ENCODE peak calls at places on chromosomes 3 and 15, in four cellular contexts. One of them, this sample, is unnamed.

GRCh38 chr3:171598990-171599389 is 138.8 kb upstream of the TNIK start:
- DNase-seq in SK-N-SH: no peak
- DNase-seq in K562: no peak
- DNase-seq in HepG2: no peak
- DNase-seq in this sample: no peak

GRCh38 chr15:80317389-80318169 is 65.6 kb upstream of the CTXND1 start:
- DNase-seq in SK-N-SH: no peak
- DNase-seq in K562: no peak
- DNase-seq in HepG2: peak
- DNase-seq in this sample: no peak

GRCh38 chr3:50124363-50125226 is 30.5 kb upstream of the SEMA3F start:
- DNase-seq in SK-N-SH: peak
- DNase-seq in K562: no peak
- DNase-seq in HepG2: no peak
- DNase-seq in this sample: peak

GRCh38 chr3:18099611-18100010 is 325.5 kb downstream of the SATB1 start:
- DNase-seq in SK-N-SH: no peak
- DNase-seq in K562: no peak
- DNase-seq in HepG2: no peak
- DNase-seq in this sample: no peak

GRCh38 chr15:94856267-94856854 is 625.0 kb downstream of the MCTP2 start:
- DNase-seq in SK-N-SH: no peak
- DNase-seq in K562: peak
- DNase-seq in HepG2: no peak
- DNase-seq in this sample: no peak

GRCh38 chr3:117540583-117540982 is 831.0 kb downstream of the TUSC7 start:
- DNase-seq in SK-N-SH: no peak
- DNase-seq in K562: no peak
- DNase-seq in HepG2: no peak
- DNase-seq in this sample: no peak

GRCh38 chr3:24640330-24640877 is 145.8 kb upstream of the THRB start:
- DNase-seq in SK-N-SH: peak
- DNase-seq in K562: no peak
- DNase-seq in HepG2: peak
- DNase-seq in this sample: no peak

GRCh38 chr3:194395201-194395600 is 3.9 kb downstream of the GP5 start:
- DNase-seq in SK-N-SH: no peak
- DNase-seq in K562: no peak
- DNase-seq in HepG2: peak
- DNase-seq in this sample: no peak

GRCh38 chr15:45991863-45992262 is 357.0 kb downstream of the SQOR start:
- DNase-seq in SK-N-SH: no peak
- DNase-seq in K562: no peak
- DNase-seq in HepG2: no peak
- DNase-seq in this sample: no peak

GRCh38 chr3:189282189-189282588 is 110.4 kb downstream of the TPRG1 start:
- DNase-seq in SK-N-SH: no peak
- DNase-seq in K562: no peak
- DNase-seq in HepG2: no peak
- DNase-seq in this sample: no peak

GRCh38 chr3:99920530-99921376 is 103.1 kb downstream of the CMSS1 start:
- DNase-seq in SK-N-SH: no peak
- DNase-seq in K562: no peak
- DNase-seq in HepG2: peak
- DNase-seq in this sample: peak

GRCh38 chr3:153357436-153357835 is 195.4 kb downstream of the RAP2B start:
- DNase-seq in SK-N-SH: no peak
- DNase-seq in K562: no peak
- DNase-seq in HepG2: no peak
- DNase-seq in this sample: no peak
- TF ChIP-seq FOXJ3 in SK-N-SH: no peak
- TF ChIP-seq FOXJ3 in K562: no peak
- TF ChIP-seq FOXJ3 in HepG2: no peak
- TF ChIP-seq FOXJ3 in this sample: no peak

GRCh38 chr3:41974223-41974622 is 12.3 kb upstream of the ULK4 start:
- DNase-seq in SK-N-SH: no peak
- DNase-seq in K562: no peak
- DNase-seq in HepG2: no peak
- DNase-seq in this sample: no peak
- TF ChIP-seq FOXJ3 in SK-N-SH: no peak
- TF ChIP-seq FOXJ3 in K562: no peak
- TF ChIP-seq FOXJ3 in HepG2: no peak
- TF ChIP-seq FOXJ3 in this sample: no peak

GRCh38 chr15:101501703-101502373 is 12.3 kb upstream of the PCSK6 start:
- DNase-seq in SK-N-SH: peak
- DNase-seq in K562: peak
- DNase-seq in HepG2: peak
- DNase-seq in this sample: peak

GRCh38 chr15:101499863-101500713 is 10.6 kb upstream of the PCSK6 start:
- DNase-seq in SK-N-SH: no peak
- DNase-seq in K562: no peak
- DNase-seq in HepG2: no peak
- DNase-seq in this sample: no peak

GRCh38 chr15:101502572-101503295 is 13.2 kb upstream of the PCSK6 start:
- DNase-seq in SK-N-SH: no peak
- DNase-seq in K562: no peak
- DNase-seq in HepG2: no peak
- DNase-seq in this sample: no peak

GRCh38 chr15:101498731-101499480 is 9.4 kb upstream of the PCSK6 start:
- DNase-seq in SK-N-SH: no peak
- DNase-seq in K562: no peak
- DNase-seq in HepG2: no peak
- DNase-seq in this sample: no peak

DNA sequence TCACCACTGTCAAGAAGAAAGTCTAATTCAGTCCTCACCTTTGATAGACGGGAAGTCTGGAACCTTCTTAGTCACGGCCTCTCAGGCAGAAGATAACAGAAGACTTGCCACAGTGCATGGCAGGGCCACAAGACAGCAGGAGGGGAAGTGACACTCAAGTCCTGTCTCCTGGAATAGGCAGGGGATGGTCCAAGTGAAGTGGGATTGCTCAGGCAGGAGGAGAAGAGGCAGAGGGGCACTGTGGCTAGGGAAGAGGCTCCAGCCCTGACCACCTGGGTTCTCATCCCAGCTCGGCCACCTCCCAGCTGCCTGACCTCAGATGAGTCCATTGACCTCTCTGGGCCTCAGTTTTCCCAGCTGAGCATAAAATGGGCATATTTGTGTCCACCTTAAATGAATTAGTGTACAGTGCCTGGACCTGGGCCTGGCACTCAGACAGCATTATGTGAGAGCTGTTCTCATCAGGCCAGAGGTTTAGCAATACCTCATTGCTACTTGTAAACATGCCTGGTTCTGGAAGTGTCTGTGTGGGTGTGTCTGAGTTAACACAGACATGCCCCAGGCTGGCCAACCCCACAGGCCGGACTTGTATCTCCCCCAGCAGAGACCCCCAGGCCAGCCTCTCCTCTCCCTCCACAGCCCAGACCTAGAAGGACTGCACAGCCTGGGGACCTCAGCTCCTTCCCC is 11.5 kb upstream of the PCSK6 start:
- DNase-seq in SK-N-SH: no peak
- DNase-seq in K562: no peak
- DNase-seq in HepG2: no peak
- DNase-seq in this sample: no peak
- TF ChIP-seq FOXJ3 in SK-N-SH: no peak
- TF ChIP-seq FOXJ3 in K562: no peak
- TF ChIP-seq FOXJ3 in HepG2: no peak
- TF ChIP-seq FOXJ3 in this sample: no peak

DNA sequence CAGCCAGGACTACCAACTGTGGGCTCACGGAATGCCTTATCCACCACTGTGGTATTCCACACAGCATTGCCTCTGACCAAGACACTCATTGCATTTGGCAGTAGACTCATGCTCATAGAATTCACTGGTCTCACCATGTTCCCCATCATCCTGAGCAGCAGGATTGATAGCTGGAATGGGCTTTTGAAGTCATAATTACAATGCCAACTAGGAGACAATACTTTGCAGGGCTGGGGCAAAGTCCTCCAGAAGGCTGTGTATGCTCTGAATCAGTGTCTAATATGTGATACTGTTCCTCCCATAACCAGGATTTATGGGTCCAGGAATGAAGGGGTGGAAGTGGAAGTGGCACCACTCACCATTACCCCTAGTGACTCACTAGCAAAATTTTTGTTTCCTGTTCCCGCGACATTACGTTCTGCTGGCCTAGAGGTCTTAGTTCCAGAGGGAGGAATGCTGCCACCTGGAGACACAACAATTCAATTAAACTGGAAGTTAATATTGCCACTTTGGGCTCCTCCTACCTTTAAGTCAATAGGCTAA is 58.6 kb upstream of the CCDC80 start:
- DNase-seq in SK-N-SH: no peak
- DNase-seq in K562: no peak
- DNase-seq in HepG2: no peak
- DNase-seq in this sample: no peak
- TF ChIP-seq FOXJ3 in SK-N-SH: no peak
- TF ChIP-seq FOXJ3 in K562: no peak
- TF ChIP-seq FOXJ3 in HepG2: no peak
- TF ChIP-seq FOXJ3 in this sample: no peak

GRCh38 chr3:192831111-192831644 is 86.5 kb downstream of the MB21D2 start:
- DNase-seq in SK-N-SH: no peak
- DNase-seq in K562: no peak
- DNase-seq in HepG2: no peak
- DNase-seq in this sample: no peak

GRCh38 chr3:192831801-192832347 is 85.8 kb downstream of the MB21D2 start:
- DNase-seq in SK-N-SH: no peak
- DNase-seq in K562: no peak
- DNase-seq in HepG2: no peak
- DNase-seq in this sample: no peak

GRCh38 chr3:192835818-192836468 is 81.7 kb downstream of the MB21D2 start:
- DNase-seq in SK-N-SH: no peak
- DNase-seq in K562: no peak
- DNase-seq in HepG2: no peak
- DNase-seq in this sample: no peak

GRCh38 chr3:192834428-192834827 is 83.2 kb downstream of the MB21D2 start:
- DNase-seq in SK-N-SH: no peak
- DNase-seq in K562: no peak
- DNase-seq in HepG2: no peak
- DNase-seq in this sample: no peak

DNA sequence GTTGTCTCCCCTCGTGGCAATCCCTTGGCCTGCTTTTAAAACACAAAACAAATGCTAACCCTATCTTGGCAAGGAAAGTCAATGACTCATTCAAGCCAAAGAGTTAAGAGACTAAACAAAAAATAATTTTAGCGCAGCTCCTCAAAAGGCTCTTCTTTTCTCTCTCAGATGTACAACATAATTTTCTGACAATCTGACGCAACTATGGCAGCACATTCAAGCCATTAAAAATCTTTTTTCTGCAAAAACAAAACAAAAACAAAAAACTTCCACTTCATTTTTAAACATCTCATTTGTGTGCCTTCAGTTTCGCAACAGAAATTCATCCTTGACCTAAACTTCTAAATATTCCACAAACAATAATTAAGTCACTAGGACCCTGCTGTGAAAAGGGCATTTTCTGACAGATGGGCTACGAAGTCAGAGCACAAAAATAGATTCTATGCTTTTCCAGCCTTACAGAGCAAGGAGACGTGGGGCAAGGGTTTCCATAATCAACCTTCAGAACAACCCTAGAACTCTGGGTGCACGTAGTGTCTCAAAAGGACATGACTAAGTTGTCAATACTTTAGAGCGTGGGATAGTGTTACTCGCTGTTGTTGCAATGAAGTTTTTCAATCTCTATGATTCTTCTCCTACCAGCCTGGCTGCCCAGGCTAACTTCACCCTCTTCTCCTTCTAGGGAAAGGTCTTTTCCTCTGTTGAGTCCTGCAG is 84.3 kb downstream of the MB21D2 start:
- DNase-seq in SK-N-SH: no peak
- DNase-seq in K562: no peak
- DNase-seq in HepG2: no peak
- DNase-seq in this sample: no peak
- TF ChIP-seq FOXJ3 in SK-N-SH: no peak
- TF ChIP-seq FOXJ3 in K562: no peak
- TF ChIP-seq FOXJ3 in HepG2: no peak
- TF ChIP-seq FOXJ3 in this sample: no peak

DNA sequence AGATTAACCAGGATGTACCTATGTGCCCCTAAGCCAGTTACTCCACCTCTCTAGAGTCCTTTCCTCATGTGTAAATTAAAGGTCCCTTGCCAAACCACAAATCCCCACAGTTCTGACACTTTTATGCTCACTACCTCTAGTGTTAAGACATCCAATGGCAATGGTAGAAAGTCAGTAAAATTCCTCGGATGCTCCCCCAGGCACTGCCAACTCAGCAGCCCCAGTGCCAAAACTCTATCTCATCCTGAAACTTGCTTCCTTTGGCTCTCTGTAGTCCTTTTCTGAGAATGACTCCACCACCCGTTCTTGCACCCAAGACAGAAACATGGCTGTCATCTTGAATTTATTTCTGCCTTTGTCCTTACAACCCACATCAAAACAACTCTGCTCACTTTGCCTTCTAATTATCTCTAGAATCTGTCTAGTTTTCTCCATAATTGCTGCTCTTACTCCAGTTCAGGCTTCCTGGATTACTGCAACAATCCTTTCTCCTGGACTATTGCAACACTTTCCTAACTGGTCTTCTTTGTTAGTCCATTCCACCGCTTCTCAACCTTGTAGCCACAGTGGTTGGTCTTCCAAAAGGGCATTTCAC is 41.6 kb downstream of the MB21D2 start:
- DNase-seq in SK-N-SH: no peak
- DNase-seq in K562: no peak
- DNase-seq in HepG2: peak
- DNase-seq in this sample: no peak
- TF ChIP-seq FOXJ3 in SK-N-SH: no peak
- TF ChIP-seq FOXJ3 in K562: no peak
- TF ChIP-seq FOXJ3 in HepG2: no peak
- TF ChIP-seq FOXJ3 in this sample: no peak

GRCh38 chr3:52536112-52536368 is 365 bp upstream of the UQCC5 start:
- DNase-seq in SK-N-SH: no peak
- DNase-seq in K562: no peak
- DNase-seq in HepG2: no peak
- DNase-seq in this sample: no peak

GRCh38 chr3:52535411-52536111 is 844 bp upstream of the UQCC5 start:
- DNase-seq in SK-N-SH: no peak
- DNase-seq in K562: no peak
- DNase-seq in HepG2: no peak
- DNase-seq in this sample: no peak

GRCh38 chr3:52533623-52534280 is at the start of gene NT5DC2:
- DNase-seq in SK-N-SH: peak
- DNase-seq in K562: peak
- DNase-seq in HepG2: peak
- DNase-seq in this sample: peak

GRCh38 chr3:52532838-52533622 is 627 bp downstream of the NT5DC2 start:
- DNase-seq in SK-N-SH: peak
- DNase-seq in K562: peak
- DNase-seq in HepG2: no peak
- DNase-seq in this sample: peak

GRCh38 chr3:52534281-52535183 is 875 bp upstream of the NT5DC2 start:
- DNase-seq in SK-N-SH: peak
- DNase-seq in K562: no peak
- DNase-seq in HepG2: peak
- DNase-seq in this sample: peak
- TF ChIP-seq FOXJ3 in SK-N-SH: no peak
- TF ChIP-seq FOXJ3 in K562: no peak
- TF ChIP-seq FOXJ3 in HepG2: peak
- TF ChIP-seq FOXJ3 in this sample: no peak